ENCODE peak calls at places on chromosomes 4 and X, in nine cellular contexts. E, C, P, W, N, I, O, X and F are unnamed samples.

GRCh38 chr4:74325886-74326285 is 17.6 kb downstream of the EPGN start:
- DNase-seq in E (no peak), C (no peak), P (no peak), W (no peak), N (no peak), I (no peak), O (no peak), X (no peak), F (no peak)

GRCh38 chr4:40195182-40196177 is 1.4 kb upstream of the RHOH start:
- DNase-seq in E (no peak), C (no peak), P (no peak), W (no peak), N (no peak), I (no peak), O (no peak), X (no peak), F (no peak)

GRCh38 chr4:117376700-117377099 is 291.3 kb upstream of the TRAM1L1 start:
- DNase-seq in E (no peak), C (no peak), P (no peak), W (no peak), N (no peak), I (no peak), O (no peak), X (no peak), F (no peak)

GRCh38 chr4:115424852-115425251 is 311.4 kb upstream of the NDST4 start:
- DNase-seq in E (no peak), C (no peak), P (peak), W (no peak), N (peak), I (no peak), O (no peak), X (no peak), F (peak)

GRCh38 chr4:75512336-75513211 is 1.6 kb downstream of the RCHY1 start:
- DNase-seq in E (peak), C (no peak), P (peak), W (peak), N (peak), I (peak), O (no peak), X (no peak), F (peak)

GRCh38 chrX:153782871-153783270 is 2.0 kb downstream of the SRPK3 start:
- DNase-seq in E (no peak), C (no peak), P (no peak), W (no peak), N (no peak), I (no peak), O (no peak), X (no peak), F (no peak)

GRCh38 chr4:140755811-140756291 is 334 bp downstream of the TBC1D9 start:
- DNase-seq in E (peak), C (peak), P (peak), W (peak), N (peak), I (peak), O (peak), X (no peak), F (peak)

GRCh38 chr4:858831-859451 is 33.0 kb upstream of the CPLX1 start:
- DNase-seq in E (no peak), C (peak), P (no peak), W (no peak), N (no peak), I (no peak), O (no peak), X (no peak), F (no peak)

GRCh38 chr4:140617494-140618060 is 48.8 kb upstream of the UCP1 start:
- DNase-seq in E (no peak), C (no peak), P (no peak), W (peak), N (no peak), I (peak), O (no peak), X (no peak), F (no peak)

GRCh38 chrX:151713859-151714258 is 2.0 kb upstream of the FATE1 start:
- DNase-seq in E (peak), C (peak), P (peak), W (peak), N (peak), I (peak), O (no peak), X (no peak), F (peak)

GRCh38 chr4:72744103-72744725 is 175.2 kb upstream of the ADAMTS3 start:
- DNase-seq in E (no peak), C (no peak), P (peak), W (no peak), N (no peak), I (peak), O (no peak), X (no peak), F (peak)

GRCh38 chr4:95020521-95020920 is 262.8 kb downstream of the BMPR1B start:
- DNase-seq in E (no peak), C (no peak), P (no peak), W (no peak), N (no peak), I (no peak), O (no peak), X (no peak), F (no peak)

GRCh38 chr4:133151681-133152329 is 2.7 kb downstream of the PCDH10 start:
- DNase-seq in E (no peak), C (no peak), P (no peak), W (peak), N (no peak), I (peak), O (peak), X (no peak), F (no peak)

GRCh38 chrX:41333994-41334865 is at the start of gene DDX3X:
- DNase-seq in E (peak), C (peak), P (peak), W (peak), N (peak), I (peak), O (peak), X (peak), F (peak)

GRCh38 chr4:111066887-111067286 is 444.0 kb upstream of the PITX2 start:
- DNase-seq in E (no peak), C (no peak), P (peak), W (peak), N (no peak), I (no peak), O (no peak), X (no peak), F (no peak)

GRCh38 chrX:73916931-73917657 is 354.1 kb downstream of the CHIC1 start:
- DNase-seq in E (peak), C (no peak), P (peak), W (peak), N (peak), I (peak), O (no peak), X (no peak), F (peak)

GRCh38 chr4:22372958-22373357 is 142.9 kb downstream of the ADGRA3 start:
- DNase-seq in E (no peak), C (no peak), P (no peak), W (no peak), N (no peak), I (no peak), O (no peak), X (no peak), F (no peak)

GRCh38 chrX:108699368-108699767 is 37.0 kb downstream of the IRS4 start:
- DNase-seq in E (peak), C (no peak), P (peak), W (peak), N (peak), I (peak), O (no peak), X (no peak), F (peak)

GRCh38 chr4:109588176-109588575 is 28.1 kb downstream of the MCUB start:
- DNase-seq in E (no peak), C (no peak), P (no peak), W (no peak), N (peak), I (no peak), O (no peak), X (no peak), F (peak)

GRCh38 chr4:164931551-164932324 is 45.7 kb downstream of the TRIM61 start:
- DNase-seq in E (no peak), C (no peak), P (peak), W (no peak), N (peak), I (no peak), O (no peak), X (no peak), F (peak)

GRCh38 chr4:77418333-77418732 is 187.3 kb upstream of the CXCL13 start:
- DNase-seq in E (peak), C (no peak), P (peak), W (peak), N (peak), I (peak), O (no peak), X (no peak), F (peak)

GRCh38 chr4:144178414-144178813 is 37.9 kb upstream of the GYPA start:
- DNase-seq in E (no peak), C (no peak), P (no peak), W (peak), N (no peak), I (peak), O (no peak), X (no peak), F (no peak)

GRCh38 chr4:138243369-138243768 is 1.2 kb upstream of the SLC7A11 start:
- DNase-seq in E (no peak), C (no peak), P (peak), W (no peak), N (no peak), I (no peak), O (no peak), X (no peak), F (peak)

GRCh38 chr4:71860643-71861042 is 76.8 kb upstream of the GC start:
- DNase-seq in E (peak), C (no peak), P (peak), W (peak), N (no peak), I (no peak), O (no peak), X (no peak), F (peak)

GRCh38 chr4:152065545-152065944 is 304.7 kb upstream of the GATB start:
- DNase-seq in E (no peak), C (no peak), P (no peak), W (no peak), N (no peak), I (no peak), O (no peak), X (no peak), F (no peak)

GRCh38 chrX:138858946-138859345 is 147.4 kb upstream of the FGF13 start:
- DNase-seq in E (no peak), C (no peak), P (no peak), W (no peak), N (no peak), I (no peak), O (no peak), X (no peak), F (no peak)

GRCh38 chrX:15816453-15816838 is 26.2 kb downstream of the ZRSR2 start:
- DNase-seq in E (no peak), C (no peak), P (no peak), W (no peak), N (no peak), I (no peak), O (no peak), X (no peak), F (no peak)

GRCh38 chr4:1345905-1346780 is 865 bp upstream of the UVSSA start:
- DNase-seq in E (peak), C (no peak), P (peak), W (peak), N (peak), I (peak), O (peak), X (peak), F (peak)

GRCh38 chrX:13287816-13288215 is 32.0 kb downstream of the ATXN3L start:
- DNase-seq in E (peak), C (no peak), P (peak), W (peak), N (no peak), I (peak), O (no peak), X (no peak), F (peak)

GRCh38 chr4:83112678-83113428 is 1.7 kb downstream of the PLAC8 start:
- DNase-seq in E (no peak), C (no peak), P (no peak), W (peak), N (no peak), I (no peak), O (no peak), X (no peak), F (no peak)

GRCh38 chr4:167171928-167172327 is 62.4 kb downstream of the SPOCK3 start:
- DNase-seq in E (no peak), C (no peak), P (no peak), W (no peak), N (no peak), I (no peak), O (no peak), X (no peak), F (no peak)

GRCh38 chrX:111005151-111005550 is 90.8 kb upstream of the PAK3 start:
- DNase-seq in E (no peak), C (no peak), P (no peak), W (no peak), N (no peak), I (no peak), O (no peak), X (no peak), F (no peak)

GRCh38 chr4:42568610-42569207 is 88.2 kb downstream of the ATP8A1 start:
- DNase-seq in E (peak), C (no peak), P (peak), W (peak), N (peak), I (peak), O (peak), X (peak), F (peak)
- TF ChIP-seq CTCF in E (peak), C (peak), P (peak), W (peak), N (peak), I (peak), O (peak), X (peak), F (peak)

GRCh38 chr4:121112530-121112929 is 40.2 kb upstream of the NDNF start:
- DNase-seq in E (no peak), C (no peak), P (no peak), W (peak), N (no peak), I (peak), O (no peak), X (no peak), F (peak)
- TF ChIP-seq CTCF in E (peak), C (no peak), P (peak), W (peak), N (peak), I (peak), O (no peak), X (peak), F (no peak)

DNA sequence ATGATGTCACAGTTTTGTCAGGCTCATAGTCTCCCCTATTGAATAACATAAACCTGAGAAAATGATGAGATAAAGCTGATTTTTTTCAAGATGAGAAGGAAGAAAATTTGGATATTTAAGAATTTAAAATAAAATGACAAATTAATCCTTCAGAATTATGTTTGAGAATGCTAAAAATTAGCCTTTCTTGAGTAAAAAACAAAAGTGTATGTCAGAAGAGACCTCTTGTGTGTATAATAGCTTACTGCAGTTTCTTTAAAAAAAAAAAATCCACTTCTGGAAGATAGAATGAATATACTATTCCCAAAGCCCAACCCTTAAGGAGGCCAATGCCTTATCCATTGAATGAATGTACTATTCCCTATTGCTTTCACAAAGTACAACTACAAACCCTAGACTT is 281.7 kb downstream of the RAPGEF2 start:
- DNase-seq in E (no peak), C (no peak), P (no peak), W (peak), N (no peak), I (no peak), O (no peak), X (no peak), F (no peak)
- TF ChIP-seq CTCF in E (no peak), C (no peak), P (peak), W (peak), N (no peak), I (peak), O (no peak), X (no peak), F (no peak)

GRCh38 chr4:113636438-113636818 is 125.1 kb downstream of the CAMK2D start:
- DNase-seq in E (no peak), C (no peak), P (no peak), W (no peak), N (no peak), I (no peak), O (no peak), X (no peak), F (no peak)
- TF ChIP-seq CTCF in E (no peak), C (no peak), P (no peak), W (peak), N (no peak), I (no peak), O (no peak), X (peak), F (no peak)